ENCODE peak calls at places on chromosome 18, in ten cellular contexts. Z is iris pigment epithelial cell; D is PC-9; M is endothelial cell; J is T-helper 1 cell; R is T follicular helper cell; O is activated CD4-positive, CD25-positive, alpha-beta regulatory T cell; T is A172; Q is MV-4-11; H is stimulated activated CD4-positive, alpha-beta T cell treated with anti-CD3 and anti-CD28 coated beads, Interleukin-15, amount 100 ng/mL, for 48 hours. S is an unnamed sample.

GRCh38 chr18:12946549-12947354 is 1.1 kb upstream of the SEH1L start:
- DNase-seq in O (no peak), R (no peak), H (peak), J (no peak), Z (peak), D (peak), M (peak), T (peak), Q (peak), S (peak)

GRCh38 chr18:28178720-28179119 is 1.8 kb upstream of the CDH2 start:
- DNase-seq in M (no peak), H (no peak), Q (no peak), O (no peak), R (no peak), Z (peak), T (peak), J (no peak), D (no peak), S (no peak)

GRCh38 chr18:31046916-31047315 is 4.4 kb upstream of the DSC3 start:
- DNase-seq in R (no peak), J (no peak), H (no peak), Q (no peak), M (no peak), Z (no peak), D (no peak), T (no peak), O (no peak), S (no peak)

GRCh38 chr18:25639601-25640000 is 287.6 kb upstream of the ZNF521 start:
- DNase-seq in M (no peak), O (no peak), R (no peak), D (no peak), Z (no peak), H (no peak), J (no peak), T (no peak), Q (no peak), S (no peak)

GRCh38 chr18:21672868-21673267 is 31.7 kb downstream of the ABHD3 start:
- DNase-seq in D (peak), J (no peak), T (peak), Q (no peak), Z (peak), H (no peak), M (no peak), O (no peak), R (no peak), S (peak)

GRCh38 chr18:6595666-6596065 is 133.8 kb upstream of the ARHGAP28 start:
- DNase-seq in J (no peak), H (no peak), D (no peak), M (no peak), R (no peak), O (no peak), Q (no peak), T (no peak), Z (no peak), S (no peak)

GRCh38 chr18:32213693-32214092 is 23.9 kb downstream of the MEP1B start:
- DNase-seq in M (no peak), H (no peak), O (no peak), Z (no peak), R (no peak), Q (no peak), J (no peak), T (no peak), D (no peak), S (no peak)

GRCh38 chr18:49638891-49639557 is 77.2 kb downstream of the LIPG start:
- DNase-seq in J (no peak), D (no peak), Z (no peak), R (no peak), Q (no peak), T (no peak), O (no peak), H (no peak), M (no peak), S (no peak)

GRCh38 chr18:29644276-29644675 is 1398.3 kb downstream of the DSC3 start:
- DNase-seq in Z (peak), D (no peak), M (no peak), Q (no peak), H (no peak), T (peak), R (no peak), O (no peak), J (no peak), S (no peak)

GRCh38 chr18:10188971-10189810 is 265.2 kb upstream of the APCDD1 start:
- DNase-seq in J (no peak), T (no peak), R (no peak), Z (no peak), Q (no peak), D (no peak), M (no peak), H (no peak), O (no peak), S (no peak)

GRCh38 chr18:24704921-24705620 is 244.6 kb downstream of the HRH4 start:
- DNase-seq in H (no peak), J (no peak), T (no peak), Z (no peak), D (no peak), O (no peak), R (no peak), M (no peak), Q (no peak), S (no peak)

GRCh38 chr18:50582500-50582899 is 22.6 kb downstream of the MAPK4 start:
- DNase-seq in T (no peak), O (no peak), Q (no peak), R (no peak), Z (no peak), J (no peak), H (no peak), D (no peak), M (no peak), S (no peak)

GRCh38 chr18:79471048-79471447 is 75.3 kb downstream of the NFATC1 start:
- DNase-seq in Z (no peak), H (no peak), D (no peak), O (no peak), M (no peak), Q (no peak), T (no peak), J (no peak), R (no peak), S (no peak)

GRCh38 chr18:74268933-74269620 is 22.7 kb downstream of the CYB5A start:
- DNase-seq in Q (no peak), D (no peak), J (no peak), M (no peak), R (no peak), T (no peak), H (no peak), Z (no peak), O (no peak), S (no peak)

GRCh38 chr18:42689310-42689709 is 426.2 kb downstream of the RIT2 start:
- DNase-seq in J (no peak), R (no peak), Z (no peak), O (no peak), M (no peak), H (no peak), T (no peak), Q (no peak), D (no peak), S (no peak)

GRCh38 chr18:58694720-58695468 is 23.6 kb downstream of the MALT1 start:
- DNase-seq in D (no peak), M (no peak), Q (no peak), R (no peak), T (no peak), J (no peak), H (no peak), Z (no peak), O (no peak), S (no peak)

GRCh38 chr18:8121942-8122480 is 487.2 kb upstream of the RAB12 start:
- DNase-seq in M (no peak), J (no peak), O (no peak), Q (no peak), T (peak), R (no peak), Z (peak), H (no peak), D (peak), S (no peak)

GRCh38 chr18:23812566-23813440 is 123.5 kb downstream of the LAMA3 start:
- DNase-seq in M (no peak), Z (peak), Q (peak), H (no peak), R (no peak), O (no peak), T (peak), D (no peak), J (peak), S (no peak)

GRCh38 chr18:22398464-22398863 is 19.3 kb downstream of the CTAGE1 start:
- DNase-seq in J (no peak), M (peak), O (no peak), D (no peak), Z (no peak), H (no peak), R (no peak), T (no peak), Q (no peak), S (no peak)

GRCh38 chr18:24051256-24051947 is 36.8 kb downstream of the TTC39C start:
- DNase-seq in H (no peak), J (peak), Q (no peak), T (peak), O (no peak), M (no peak), Z (peak), R (no peak), D (peak), S (no peak)

GRCh38 chr18:80245781-80246655 is 1.3 kb downstream of the PARD6G start:
- DNase-seq in Q (no peak), D (no peak), O (no peak), M (peak), Z (no peak), R (no peak), H (no peak), T (no peak), J (no peak), S (peak)

GRCh38 chr18:79750980-79751571 is 46.7 kb upstream of the KCNG2 start:
- DNase-seq in J (no peak), M (no peak), Q (no peak), T (no peak), O (no peak), Z (no peak), R (no peak), H (no peak), D (no peak), S (no peak)

S was measured in WERI-Rb-1.